ENCODE peak calls at places on chromosome 16, in six cellular contexts. E is WTC11, A is GM12878, L is K562, P is H1, N is HepG2. M is an unnamed sample.

GRCh38 chr16:11783319-11784047 is 13.6 kb downstream of the ZC3H7A start:
- DNase-seq in N (no peak), L (peak; percentile 31), P (no peak), E (no peak), A (peak; percentile 89), M (no peak)

GRCh38 chr16:4309833-4310266 is 6.0 kb upstream of the GLIS2 start:
- DNase-seq in P (peak; percentile 85), N (peak; percentile 67), L (no peak), A (no peak), E (peak; percentile 92), M (peak; percentile 95)

GRCh38 chr16:58494981-58495860 is 4.7 kb upstream of the NDRG4 start:
- DNase-seq in N (peak; percentile 96), L (peak; percentile 86), P (no peak), A (peak; percentile 59), E (peak; percentile 83), M (peak; percentile 99)

GRCh38 chr16:86195863-86196630 is 297.1 kb downstream of the IRF8 start:
- DNase-seq in A (no peak), N (peak; percentile 21), E (peak; percentile 58), P (peak; percentile 13), L (no peak), M (peak; percentile 83)

GRCh38 chr16:57533618-57534336 is 2.6 kb downstream of the CCDC102A start:
- DNase-seq in L (no peak), N (no peak), P (no peak), E (peak; percentile 5), A (no peak), M (no peak)

GRCh38 chr16:65005696-65006095 is 116.2 kb downstream of the CDH11 start:
- DNase-seq in E (no peak), A (no peak), P (no peak), L (no peak), N (no peak), M (no peak)

GRCh38 chr16:50151322-50151721 is 1.8 kb upstream of the TENT4B start:
- DNase-seq in L (no peak), N (no peak), P (no peak), E (no peak), A (no peak), M (no peak)

GRCh38 chr16:11498683-11499082 is 88.0 kb downstream of the LITAF start:
- DNase-seq in A (no peak), E (no peak), N (no peak), L (no peak), P (no peak), M (peak; percentile 26)

GRCh38 chr16:69618307-69618706 is 52.5 kb downstream of the NFAT5 start:
- DNase-seq in A (no peak), P (no peak), N (no peak), E (no peak), L (no peak), M (no peak)

GRCh38 chr16:84759061-84759460 is 59.3 kb downstream of the USP10 start:
- DNase-seq in E (no peak), N (no peak), L (no peak), A (no peak), P (no peak), M (no peak)

GRCh38 chr16:1119766-1120611 is 23.9 kb upstream of the C1QTNF8 start:
- DNase-seq in L (no peak), A (no peak), E (no peak), N (no peak), P (no peak), M (no peak)

GRCh38 chr16:72856797-72857196 is 191.1 kb downstream of the ZFHX3 start:
- DNase-seq in E (peak; percentile 58), P (no peak), A (no peak), L (no peak), N (peak; percentile 53), M (peak; percentile 79)

GRCh38 chr16:9135797-9136196 is 44.4 kb downstream of the HAPSTR1 start:
- DNase-seq in L (no peak), E (no peak), N (no peak), P (no peak), A (no peak), M (no peak)

GRCh38 chr16:2882460-2883026 is 472 bp upstream of the FLYWCH2 start:
- DNase-seq in P (peak; percentile 93), N (peak; percentile 96), E (peak; percentile 96), A (peak; percentile 95), L (peak; percentile 92), M (peak; percentile 99)

GRCh38 chr16:88510091-88510719 is 57.1 kb downstream of the ZFPM1 start:
- DNase-seq in L (no peak), N (no peak), A (no peak), P (no peak), E (no peak), M (no peak)

GRCh38 chr16:53946745-53947386 is 242.9 kb downstream of the FTO start:
- DNase-seq in P (no peak), L (no peak), E (no peak), N (no peak), A (no peak), M (no peak)

GRCh38 chr16:73060216-73060615 is 12.3 kb upstream of the ZFHX3 start:
- DNase-seq in L (no peak), A (no peak), N (no peak), E (no peak), P (no peak), M (peak; percentile 31)

GRCh38 chr16:1538804-1539520 is 5.5 kb downstream of the TMEM204 start:
- DNase-seq in L (no peak), N (no peak), A (no peak), P (no peak), E (peak; percentile 59), M (peak; percentile 65)

GRCh38 chr16:56643080-56643778 is 4.8 kb downstream of the MT1A start:
- DNase-seq in E (peak; percentile 63), L (peak; percentile 85), N (peak; percentile 39), A (no peak), P (no peak), M (peak; percentile 79)

GRCh38 chr16:64426131-64426666 is 695.7 kb downstream of the CDH11 start:
- DNase-seq in L (no peak), E (no peak), A (no peak), N (no peak), P (no peak), M (no peak)

GRCh38 chr16:53415504-53415903 is 18.8 kb upstream of the RBL2 start:
- DNase-seq in L (no peak), N (peak; percentile 31), P (no peak), E (peak; percentile 37), A (no peak), M (peak; percentile 69)

GRCh38 chr16:30977502-30977901 is 7.5 kb upstream of the HSD3B7 start:
- DNase-seq in N (no peak), E (peak; percentile 73), L (peak; percentile 64), P (no peak), A (no peak), M (peak; percentile 84)

GRCh38 chr16:16109453-16110110 is 113.7 kb downstream of the ABCC6 start:
- DNase-seq in N (no peak), A (no peak), L (no peak), E (no peak), P (no peak), M (no peak)

GRCh38 chr16:16107839-16108238 is 115.5 kb downstream of the ABCC6 start:
- DNase-seq in A (no peak), E (no peak), L (no peak), P (no peak), N (no peak), M (no peak)

GRCh38 chr16:16110111-16110490 is 113.2 kb downstream of the ABCC6 start:
- DNase-seq in E (no peak), P (no peak), L (no peak), N (no peak), A (no peak), M (no peak)

GRCh38 chr16:16111639-16112038 is 111.7 kb downstream of the ABCC6 start:
- DNase-seq in N (no peak), L (no peak), A (no peak), E (no peak), P (no peak), M (no peak)

GRCh38 chr16:16108759-16109158 is 114.5 kb downstream of the ABCC6 start:
- DNase-seq in L (no peak), A (no peak), N (no peak), E (no peak), P (no peak), M (peak; percentile 41)
- TF ChIP-seq CREB1 in L (no peak), A (no peak), N (no peak), E (no peak), P (no peak), M (no peak)

DNA sequence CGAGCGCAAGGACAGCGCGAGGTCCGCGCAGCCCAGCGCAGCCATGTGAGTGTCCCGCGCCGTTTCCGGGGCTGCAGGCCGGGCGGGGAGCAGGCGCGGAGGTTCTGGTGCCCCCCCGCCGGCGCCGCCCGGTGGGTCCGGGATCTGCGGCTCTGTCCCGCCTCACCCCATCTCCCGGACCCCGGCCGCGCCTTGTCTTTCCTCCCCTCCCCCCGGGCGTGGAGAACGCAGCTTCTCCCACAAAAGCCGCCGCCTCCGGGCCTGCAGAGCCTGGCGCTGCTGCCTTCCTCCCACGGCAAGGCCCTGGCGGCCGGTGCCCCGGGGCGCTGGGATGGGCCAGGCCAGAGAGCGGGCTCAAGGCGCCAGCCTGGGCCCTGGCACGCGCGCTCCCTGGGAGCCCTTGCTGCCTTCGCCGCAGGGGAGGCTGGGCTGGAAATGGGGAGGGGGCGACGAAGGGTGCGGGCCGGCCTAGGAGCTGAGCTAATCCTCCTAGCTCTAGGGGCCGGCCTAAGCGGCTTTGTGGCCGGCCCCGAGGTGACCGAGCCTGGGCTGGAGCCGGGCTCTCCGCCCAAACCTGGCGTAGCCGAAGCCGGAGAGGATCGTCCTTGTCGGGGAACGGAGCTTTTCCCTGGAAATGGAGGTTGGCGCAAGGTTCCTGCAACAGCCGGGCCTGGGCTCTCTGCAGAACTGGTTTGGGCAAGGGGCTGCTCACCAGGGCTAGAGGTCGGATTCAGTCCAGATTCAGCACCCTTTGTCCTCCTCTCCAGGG is 425 bp downstream of the RIPOR1 start:
- DNase-seq in N (no peak), L (no peak), E (peak; percentile 47), P (no peak), A (no peak), M (peak; percentile 63)
- TF ChIP-seq CREB1 in N (no peak), L (peak; percentile 10), E (no peak), P (no peak), A (no peak), M (no peak)

DNA sequence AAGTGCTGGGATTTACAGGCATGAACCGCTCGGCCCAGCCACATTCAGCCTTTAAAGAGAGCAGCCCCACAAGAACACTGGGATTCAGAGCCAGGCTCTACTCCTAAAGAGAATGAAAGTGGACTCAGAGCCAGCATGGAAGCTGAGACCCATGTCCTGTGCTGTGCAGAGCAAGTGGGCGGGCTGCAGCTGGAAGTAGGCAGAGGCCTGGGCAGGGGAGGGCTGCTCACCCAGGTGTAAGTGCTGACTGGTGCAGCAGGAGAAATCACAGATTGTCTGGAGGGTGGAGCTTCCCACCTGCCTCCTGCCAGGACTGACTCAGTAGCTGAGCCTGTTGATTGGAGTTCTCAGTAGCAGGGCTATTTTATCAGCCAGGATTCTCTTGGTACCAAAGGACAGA is 178.7 kb downstream of the KATNIP start:
- DNase-seq in E (no peak), A (no peak), P (no peak), L (no peak), N (no peak), M (no peak)
- TF ChIP-seq CREB1 in E (no peak), A (no peak), P (no peak), L (no peak), N (no peak), M (no peak)

DNA sequence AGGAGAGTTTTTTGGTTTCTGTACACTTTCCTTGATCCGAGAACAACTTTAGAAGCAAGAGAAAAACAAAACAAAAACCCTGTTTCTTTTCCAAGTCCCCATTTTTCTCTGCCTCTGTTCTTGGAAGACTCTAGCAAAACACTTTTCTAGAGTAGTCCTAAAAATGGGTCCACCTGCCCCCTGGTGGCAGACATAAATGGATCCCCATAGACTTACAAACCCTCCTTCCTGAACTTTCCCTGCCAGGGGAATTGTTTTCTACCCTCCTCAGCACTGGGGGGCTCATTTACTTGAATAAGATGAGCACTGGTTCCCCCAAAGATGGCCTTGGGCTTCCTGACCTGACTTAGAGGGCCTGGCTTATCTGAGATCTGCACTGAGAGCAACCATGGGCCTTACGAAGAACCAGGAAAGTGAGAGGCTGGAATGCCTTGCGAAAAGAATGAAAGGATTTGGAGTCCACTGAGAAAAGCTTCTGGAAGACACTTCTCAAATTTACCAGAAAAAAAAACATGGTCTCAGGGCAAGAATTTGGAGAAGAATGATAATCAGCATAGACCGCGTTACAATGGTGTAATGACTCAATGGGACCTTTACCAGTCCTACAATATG is 48.0 kb upstream of the CDYL2 start:
- DNase-seq in A (no peak), E (peak; percentile 68), N (peak; percentile 31), L (peak; percentile 53), P (peak; percentile 36), M (peak; percentile 78)
- TF ChIP-seq CREB1 in A (no peak), E (no peak), N (no peak), L (no peak), P (no peak), M (no peak)

M was measured in GM23338.